ENCODE peak calls at places on chromosomes 4 and X, in six cellular contexts. P is cardiac muscle cell; C is ovary; O is tibial artery; X is transverse colon; Y is CD8-positive, alpha-beta T cell. L is an unnamed sample. For H3K4me1, the result is how much of the 10 kb centered on the place peaks cover.

GRCh38 chrX:153190384-153190783 is 11.3 kb downstream of the MAGEA1 start:
- DNase-seq in O (no peak), C (no peak), X (no peak), P (no peak), Y (no peak), L (no peak)

GRCh38 chr4:121675715-121676114 is 21.1 kb downstream of the ANXA5 start:
- DNase-seq in X (no peak), P (peak), Y (no peak), O (no peak), C (no peak), L (no peak)

GRCh38 chr4:142778908-142779307 is 67.2 kb downstream of the INPP4B start:
- DNase-seq in C (no peak), O (no peak), P (no peak), Y (no peak), X (no peak), L (no peak)

GRCh38 chr4:106021737-106022410 is 126.6 kb downstream of the NPNT start:
- DNase-seq in C (no peak), P (no peak), O (no peak), Y (no peak), X (no peak), L (no peak)

GRCh38 chrX:150940844-150941495 is 42.2 kb upstream of the HMGB3 start:
- DNase-seq in Y (no peak), P (no peak), O (no peak), C (no peak), X (peak), L (no peak)

GRCh38 chrX:118726887-118727685 is at the start of gene IL13RA1:
- DNase-seq in X (peak), O (peak), C (peak), Y (peak), P (peak), L (peak)

GRCh38 chr4:73729534-73730165 is 10.7 kb upstream of the CXCL8 start:
- DNase-seq in P (peak), O (peak), Y (no peak), X (peak), C (peak), L (peak)

GRCh38 chr4:173707658-173708415 is 177.8 kb upstream of the HAND2 start:
- DNase-seq in C (no peak), O (no peak), X (no peak), Y (no peak), P (no peak), L (no peak)

GRCh38 chr4:83267121-83267834 is 17.3 kb downstream of the COQ2 start:
- DNase-seq in X (no peak), O (peak), P (no peak), C (no peak), Y (no peak), L (peak)

GRCh38 chr4:187470061-187470460 is 525.5 kb upstream of the ZFP42 start:
- DNase-seq in Y (no peak), C (no peak), P (no peak), X (no peak), O (no peak), L (no peak)

GRCh38 chrX:43702660-43703059 is 46.6 kb downstream of the MAOA start:
- DNase-seq in Y (no peak), P (no peak), C (no peak), O (no peak), X (no peak), L (no peak)

GRCh38 chr4:25437951-25438350 is 60.9 kb downstream of the ANAPC4 start:
- DNase-seq in X (no peak), O (peak), C (no peak), Y (no peak), P (no peak), L (no peak)

GRCh38 chr4:213971-214370 is 89.7 kb downstream of the ZNF718 start:
- DNase-seq in X (no peak), P (no peak), O (no peak), C (no peak), Y (no peak), L (no peak)

GRCh38 chr4:6988016-6988715 is 55.0 kb upstream of the TADA2B start:
- DNase-seq in C (no peak), X (peak), O (no peak), P (no peak), Y (no peak), L (no peak)

GRCh38 chr4:6990661-6991060 is 52.5 kb upstream of the TADA2B start:
- DNase-seq in Y (no peak), C (no peak), X (no peak), O (no peak), P (no peak), L (no peak)

GRCh38 chr4:6987566-6987920 is 55.6 kb upstream of the TADA2B start:
- DNase-seq in Y (no peak), C (no peak), O (no peak), P (peak), X (no peak), L (no peak)

GRCh38 chr4:6991249-6991648 is 51.9 kb upstream of the TADA2B start:
- DNase-seq in X (no peak), O (no peak), Y (no peak), P (no peak), C (no peak), L (no peak)

GRCh38 chr4:6989331-6989923 is 53.7 kb upstream of the TADA2B start:
- DNase-seq in X (no peak), C (no peak), P (no peak), Y (no peak), O (no peak), L (no peak)
- H3K4me1 ChIP-seq in X (half or more), C (under half), P (under half), Y (half or more), O (under half), L (under half)

DNA sequence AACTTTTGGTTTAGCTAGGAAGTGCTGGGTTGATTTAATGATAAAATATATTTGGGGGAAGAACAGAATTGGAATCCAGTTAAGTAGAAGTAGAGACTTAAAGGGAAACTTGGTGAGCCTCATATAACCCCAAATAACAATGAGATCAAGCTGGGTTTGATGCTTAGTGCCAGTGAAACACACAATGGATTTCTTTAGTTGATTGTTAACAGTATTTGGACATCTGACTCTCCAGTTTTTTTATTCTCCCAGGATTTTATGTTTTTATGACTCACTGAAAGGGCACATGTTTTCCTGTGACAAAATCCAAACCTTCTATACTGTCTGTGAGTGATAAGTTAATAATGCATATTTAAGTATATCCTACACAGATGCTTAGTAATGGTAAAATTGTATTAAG is 2.7 kb upstream of the NEUROG2 start:
- DNase-seq in X (no peak), C (no peak), P (no peak), O (no peak), Y (no peak), L (no peak)
- H3K4me1 ChIP-seq in X (under half), C (under half), P (under half), O (under half), Y (under half), L (under half)

GRCh38 chrX:68846536-68846935 is 17.7 kb downstream of the EFNB1 start:
- DNase-seq in P (peak), O (no peak), C (no peak), X (no peak), Y (no peak), L (no peak)

GRCh38 chrX:68842351-68842750 is 13.5 kb downstream of the EFNB1 start:
- DNase-seq in P (no peak), Y (no peak), C (no peak), X (peak), O (no peak), L (no peak)

GRCh38 chrX:68841251-68842049 is 12.6 kb downstream of the EFNB1 start:
- DNase-seq in X (peak), P (no peak), C (no peak), O (no peak), Y (no peak), L (no peak)

GRCh38 chrX:68842781-68843581 is 14.2 kb downstream of the EFNB1 start:
- DNase-seq in C (no peak), P (no peak), Y (no peak), X (peak), O (no peak), L (no peak)

GRCh38 chrX:68843992-68844391 is 15.2 kb downstream of the EFNB1 start:
- DNase-seq in P (no peak), Y (no peak), O (no peak), C (no peak), X (no peak), L (no peak)
- H3K4me1 ChIP-seq in P (under half), Y (under half), O (under half), C (under half), X (under half), L (under half)

DNA sequence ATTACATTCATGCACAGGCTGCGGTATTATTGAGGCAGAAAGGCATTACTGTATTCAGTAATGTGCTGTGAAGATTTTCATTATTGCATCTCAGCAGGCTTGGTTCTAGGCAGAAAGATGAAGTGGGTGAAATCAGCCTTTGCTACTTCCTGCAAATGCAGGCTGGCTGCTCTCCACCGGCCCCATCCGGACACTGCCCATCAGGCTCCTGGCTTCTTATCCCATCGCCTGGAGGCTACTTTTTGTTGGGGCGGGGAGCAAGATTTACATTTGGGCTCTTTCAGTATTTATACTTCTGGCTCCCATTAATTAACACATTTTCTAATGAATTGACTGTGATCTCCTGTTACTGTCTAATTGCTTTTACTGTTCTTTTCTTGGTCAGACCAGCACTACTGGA is 117.8 kb downstream of the FRAS1 start:
- DNase-seq in Y (no peak), C (no peak), X (no peak), O (no peak), P (no peak), L (no peak)
- H3K4me1 ChIP-seq in Y (under half), C (under half), X (under half), O (under half), P (under half), L (under half)

GRCh38 chr4:42369489-42369888 is 27.8 kb upstream of the SHISA3 start:
- DNase-seq in Y (no peak), C (no peak), X (no peak), O (no peak), P (no peak), L (no peak)

GRCh38 chr4:42366959-42367358 is 30.3 kb upstream of the SHISA3 start:
- DNase-seq in C (no peak), Y (no peak), P (no peak), O (no peak), X (no peak), L (no peak)

GRCh38 chr4:42371306-42372063 is 25.8 kb upstream of the SHISA3 start:
- DNase-seq in X (no peak), P (peak), Y (no peak), O (no peak), C (no peak), L (no peak)
- H3K4me1 ChIP-seq in X (under half), P (under half), Y (under half), O (under half), C (under half), L (under half)

L was measured in aorta.